ENCODE peak calls at places on chromosomes 6 and 20, in six cellular contexts. H is cardiac fibroblast, P is NCI-H1105 treated with DMSO at 0.1 percent for 48 hours, I is mammary epithelial cell, A is HCT116, E is neural progenitor cell. N is an unnamed sample.

GRCh38 chr6:684831-685636 is 7.9 kb downstream of the EXOC2 start:
- DNase-seq in H (peak; percentile 76), P (no peak), I (peak; percentile 56), A (no peak), E (no peak), N (no peak)

GRCh38 chr6:116971959-116972358 is 94.9 kb downstream of the RFX6 start:
- DNase-seq in H (peak; percentile 66), P (peak; percentile 62), I (peak; percentile 30), A (peak; percentile 54), E (peak; percentile 56), N (peak; percentile 21)

GRCh38 chr6:25942561-25943147 is 12.2 kb upstream of the SLC17A2 start:
- DNase-seq in H (peak; percentile 73), P (peak; percentile 52), I (peak; percentile 35), A (peak; percentile 48), E (peak; percentile 21), N (peak; percentile 34)

GRCh38 chr20:22385602-22386299 is 198.6 kb downstream of the FOXA2 start:
- DNase-seq in H (no peak), P (peak; percentile 5), I (peak; percentile 27), A (no peak), E (peak; percentile 45), N (peak; percentile 72)

GRCh38 chr6:161353208-161353613 is 79.3 kb upstream of the AGPAT4 start:
- DNase-seq in H (peak; percentile 35), P (no peak), I (peak; percentile 13), A (peak; percentile 52), E (peak; percentile 70), N (no peak)

GRCh38 chr20:44302026-44302669 is 8.9 kb downstream of the FITM2 start:
- DNase-seq in H (no peak), P (no peak), I (no peak), A (no peak), E (no peak), N (peak; percentile 80)

GRCh38 chr6:164258421-164258820 is 843.9 kb downstream of the QKI start:
- DNase-seq in H (no peak), P (no peak), I (no peak), A (no peak), E (no peak), N (no peak)

GRCh38 chr6:105566503-105566902 is 163.6 kb upstream of the PREP start:
- DNase-seq in H (no peak), P (no peak), I (no peak), A (no peak), E (no peak), N (no peak)

GRCh38 chr6:73803562-73804221 is 107.7 kb downstream of the CD109 start:
- DNase-seq in H (peak; percentile 95), P (peak; percentile 21), I (peak; percentile 91), A (peak; percentile 32), E (peak; percentile 79), N (peak; percentile 5)

GRCh38 chr6:93305088-93305487 is 114.3 kb downstream of the EPHA7 start:
- DNase-seq in H (no peak), P (no peak), I (no peak), A (no peak), E (no peak), N (no peak)

GRCh38 chr6:136859430-136859829 is 37.0 kb downstream of the PEX7 start:
- DNase-seq in H (no peak), P (no peak), I (no peak), A (no peak), E (no peak), N (no peak)

GRCh38 chr6:150894935-150895686 is 29.6 kb downstream of the MTHFD1L start:
- DNase-seq in H (peak; percentile 39), P (peak; percentile 83), I (peak; percentile 50), A (no peak), E (peak; percentile 13), N (no peak)

GRCh38 chr6:33118525-33119123 is 42.8 kb downstream of the HLA-DPB1 start:
- DNase-seq in H (peak; percentile 73), P (peak; percentile 64), I (peak; percentile 39), A (peak; percentile 46), E (peak; percentile 57), N (peak; percentile 83)

GRCh38 chr20:47531468-47531867 is 29.8 kb downstream of the NCOA3 start:
- DNase-seq in H (no peak), P (no peak), I (no peak), A (no peak), E (no peak), N (no peak)

GRCh38 chr6:53544050-53544499 is 826 bp downstream of the GCLC start:
- DNase-seq in H (peak; percentile 24), P (no peak), I (peak; percentile 60), A (no peak), E (no peak), N (no peak)